ENCODE peak calls at places on chromosomes 4 and X, in seven cellular contexts. Y, J, Z, I, U, P and M are unnamed samples.

GRCh38 chrX:145394344-145394743 is 147.0 kb downstream of the SPANXN1 start:
- DNase-seq in J (no peak), U (no peak), I (no peak), Y (no peak), P (no peak), Z (no peak), M (no peak)

GRCh38 chr4:161260819-161261218 is 903.0 kb downstream of the FSTL5 start:
- DNase-seq in I (no peak), J (no peak), U (no peak), Y (no peak), P (no peak), Z (no peak), M (no peak)

GRCh38 chr4:127759228-127759820 is 22.8 kb upstream of the HSPA4L start:
- DNase-seq in U (no peak), J (no peak), Z (no peak), I (no peak), Y (no peak), P (no peak), M (no peak)

GRCh38 chr4:165461176-165461835 is 82.5 kb downstream of the CPE start:
- DNase-seq in P (peak), J (peak), I (peak), Z (peak), U (no peak), Y (no peak), M (no peak)

GRCh38 chr4:71468086-71468485 is 129.3 kb downstream of the SLC4A4 start:
- DNase-seq in U (no peak), Y (no peak), I (no peak), P (no peak), J (no peak), Z (peak), M (no peak)

GRCh38 chrX:46506076-46506475 is 39.1 kb downstream of the ZNF674 start:
- DNase-seq in Z (no peak), J (no peak), U (no peak), Y (no peak), I (no peak), P (no peak), M (no peak)

GRCh38 chr4:77600521-77601451 is 4.8 kb upstream of the CXCL13 start:
- DNase-seq in Y (peak), U (peak), Z (peak), P (peak), I (peak), J (peak), M (no peak)

GRCh38 chr4:111854494-111855087 is 290.7 kb upstream of the FAM241A start:
- DNase-seq in Y (peak), U (no peak), P (peak), Z (peak), I (peak), J (peak), M (no peak)

GRCh38 chr4:158750379-158750778 is 18.4 kb upstream of the FNIP2 start:
- DNase-seq in I (no peak), U (no peak), Y (no peak), Z (peak), J (peak), P (no peak), M (no peak)

GRCh38 chr4:15002659-15003440 is 569 bp downstream of the CPEB2 start:
- DNase-seq in J (peak), I (peak), Y (peak), Z (peak), P (peak), U (peak), M (peak)

GRCh38 chr4:16636304-16636703 is 262.1 kb downstream of the LDB2 start:
- DNase-seq in I (no peak), J (no peak), U (no peak), Z (no peak), P (no peak), Y (no peak), M (no peak)

GRCh38 chr4:133095591-133095990 is 53.5 kb upstream of the PCDH10 start:
- DNase-seq in I (no peak), J (no peak), Y (no peak), Z (no peak), P (no peak), U (no peak), M (no peak)

GRCh38 chrX:111869639-111870034 is 6.3 kb upstream of the TRPC5OS start:
- DNase-seq in Y (peak), J (peak), Z (peak), I (peak), U (peak), P (peak), M (peak)

GRCh38 chr4:80365928-80366327 is 30.4 kb downstream of the CFAP299 start:
- DNase-seq in Z (peak), J (peak), U (peak), I (peak), P (peak), Y (peak), M (peak)

GRCh38 chr4:42302348-42302747 is 94.9 kb upstream of the SHISA3 start:
- DNase-seq in P (peak), U (peak), Z (peak), J (peak), Y (peak), I (no peak), M (no peak)

GRCh38 chrX:68838571-68838910 is 9.7 kb downstream of the EFNB1 start:
- DNase-seq in J (no peak), P (no peak), Z (no peak), Y (no peak), I (no peak), U (no peak), M (no peak)

GRCh38 chr4:18398661-18399060 is 377.1 kb upstream of the LCORL start:
- DNase-seq in Y (peak), I (peak), U (no peak), Z (no peak), J (no peak), P (no peak), M (no peak)

GRCh38 chr4:72216539-72217277 is 184.9 kb downstream of the NPFFR2 start:
- DNase-seq in Y (no peak), J (no peak), I (no peak), P (no peak), Z (no peak), U (no peak), M (no peak)

GRCh38 chr4:10161146-10161545 is 44.5 kb upstream of the WDR1 start:
- DNase-seq in Z (peak), I (peak), P (no peak), Y (no peak), U (no peak), J (no peak), M (no peak)

GRCh38 chr4:1009647-1010521 is 1.5 kb upstream of the FGFRL1 start:
- DNase-seq in I (peak), Y (no peak), U (peak), Z (peak), J (peak), P (peak), M (peak)

GRCh38 chr4:106548446-106549044 is 180.0 kb upstream of the GIMD1 start:
- DNase-seq in P (no peak), Z (no peak), J (no peak), Y (no peak), U (no peak), I (no peak), M (no peak)

GRCh38 chr4:52659722-52660261 is 691 bp upstream of the USP46 start:
- DNase-seq in Y (peak), I (peak), P (peak), Z (no peak), J (peak), U (no peak), M (no peak)

GRCh38 chrX:112536544-112536943 is 143.2 kb downstream of the LHFPL1 start:
- DNase-seq in P (peak), Z (no peak), U (peak), Y (peak), I (no peak), J (no peak), M (peak)

GRCh38 chr4:133136833-133137232 is 12.3 kb upstream of the PCDH10 start:
- DNase-seq in Y (no peak), U (no peak), P (no peak), Z (no peak), J (no peak), I (no peak), M (no peak)

GRCh38 chrX:9832811-9833210 is 46.6 kb downstream of the SHROOM2 start:
- DNase-seq in Y (no peak), I (no peak), P (peak), Z (no peak), U (peak), J (no peak), M (no peak)

GRCh38 chr4:99323761-99324160 is 2.6 kb upstream of the ADH1B start:
- DNase-seq in Y (no peak), J (no peak), U (no peak), Z (peak), P (no peak), I (no peak), M (no peak)

GRCh38 chr4:186760576-186760975 is 36.9 kb upstream of the FAT1 start:
- DNase-seq in Z (peak), Y (no peak), P (no peak), J (peak), U (no peak), I (peak), M (no peak)

GRCh38 chrX:53223955-53224859 is 800 bp downstream of the KDM5C start:
- DNase-seq in I (peak), P (peak), J (peak), U (no peak), Y (no peak), Z (peak), M (peak)

GRCh38 chrX:129790808-129791207 is 11.1 kb downstream of the SASH3 start:
- DNase-seq in U (no peak), Y (no peak), J (no peak), I (no peak), Z (no peak), P (no peak), M (no peak)
- H3K23ac ChIP-seq in U (no peak), Y (no peak), J (no peak), I (no peak), Z (no peak), P (no peak), M (no peak)

GRCh38 chr4:108201774-108202173 is 33.0 kb upstream of the LEF1 start:
- DNase-seq in I (no peak), Y (no peak), Z (no peak), U (no peak), P (no peak), J (no peak), M (no peak)
- H3K23ac ChIP-seq in I (no peak), Y (no peak), Z (no peak), U (no peak), P (peak), J (no peak), M (no peak)

GRCh38 chr4:24094726-24095125 is 204.9 kb upstream of the PPARGC1A start:
- DNase-seq in U (no peak), P (no peak), Z (peak), I (no peak), Y (no peak), J (peak), M (no peak)
- H3K23ac ChIP-seq in U (no peak), P (no peak), Z (no peak), I (no peak), Y (no peak), J (no peak), M (no peak)

GRCh38 chr4:41241919-41242318 is 14.8 kb upstream of the UCHL1 start:
- DNase-seq in Z (no peak), P (no peak), I (no peak), U (no peak), Y (no peak), J (no peak), M (no peak)

DNA sequence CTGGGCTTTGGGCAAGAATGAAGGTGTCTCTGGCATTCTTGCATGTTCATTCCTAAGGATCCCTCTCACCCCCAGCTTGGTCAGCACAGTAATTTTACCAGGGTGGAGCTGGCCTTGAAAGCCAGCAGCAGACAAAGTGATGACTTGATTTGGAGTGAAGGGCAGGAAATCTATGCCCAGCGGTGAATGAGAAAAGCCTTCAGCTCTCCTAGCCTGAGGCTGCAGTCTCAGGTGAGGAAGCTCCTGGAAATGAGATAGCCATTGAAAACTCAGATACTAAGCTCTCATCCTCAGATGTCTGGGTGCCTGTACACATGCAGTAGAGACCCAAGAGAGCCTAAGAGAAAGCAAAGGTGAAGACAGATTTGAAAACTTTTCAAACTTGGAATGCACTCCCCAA is 10.7 kb upstream of the UCHL1 start:
- DNase-seq in J (no peak), I (no peak), U (no peak), P (no peak), Z (no peak), Y (no peak), M (no peak)
- H3K23ac ChIP-seq in J (no peak), I (no peak), U (no peak), P (no peak), Z (no peak), Y (no peak), M (no peak)

DNA sequence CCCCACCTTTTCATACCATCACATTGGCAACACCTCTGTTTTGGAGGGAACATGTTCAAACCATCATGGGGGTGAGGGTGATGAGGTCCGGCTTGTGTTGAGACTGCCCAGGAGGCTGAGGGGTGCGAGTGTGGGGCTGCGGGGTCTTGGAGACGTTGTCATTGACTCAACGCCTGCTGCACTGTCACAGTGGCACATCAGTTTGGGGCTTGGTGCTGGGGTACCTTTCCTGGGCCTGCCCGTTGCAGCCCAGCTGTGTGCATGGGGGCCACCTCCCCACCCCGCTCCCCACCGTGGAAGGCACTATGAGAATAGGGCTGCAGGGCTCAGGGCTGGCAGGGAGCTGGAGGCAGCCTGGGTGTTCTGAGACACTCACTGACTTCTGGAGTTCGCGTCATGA is 2.3 kb downstream of the HTRA3 start:
- DNase-seq in Y (no peak), P (no peak), J (no peak), U (no peak), Z (no peak), I (no peak), M (no peak)
- H3K23ac ChIP-seq in Y (peak), P (no peak), J (no peak), U (no peak), Z (no peak), I (no peak), M (no peak)

DNA sequence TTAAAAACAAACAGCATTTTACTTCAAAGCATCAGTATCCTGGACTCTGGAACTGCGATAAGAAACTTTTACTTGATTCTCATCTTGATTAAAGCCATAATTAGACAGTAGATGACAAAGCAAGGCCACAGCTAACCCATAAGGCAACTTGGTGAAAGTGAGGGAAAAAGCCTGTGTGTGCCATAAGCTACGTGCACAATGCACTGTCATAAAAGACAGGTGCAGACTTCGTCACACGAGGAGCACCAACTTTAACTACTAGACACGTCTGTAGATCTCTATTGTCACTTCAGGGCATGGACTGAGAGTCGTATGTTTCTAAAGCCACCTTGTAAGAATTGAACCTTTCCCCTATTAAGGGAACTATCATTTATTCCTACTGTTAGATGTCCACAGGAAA is 13.1 kb downstream of the CTPS2 start:
- DNase-seq in U (no peak), Y (no peak), P (no peak), J (no peak), Z (no peak), I (no peak), M (no peak)
- H3K23ac ChIP-seq in U (no peak), Y (no peak), P (no peak), J (no peak), Z (no peak), I (no peak), M (no peak)

DNA sequence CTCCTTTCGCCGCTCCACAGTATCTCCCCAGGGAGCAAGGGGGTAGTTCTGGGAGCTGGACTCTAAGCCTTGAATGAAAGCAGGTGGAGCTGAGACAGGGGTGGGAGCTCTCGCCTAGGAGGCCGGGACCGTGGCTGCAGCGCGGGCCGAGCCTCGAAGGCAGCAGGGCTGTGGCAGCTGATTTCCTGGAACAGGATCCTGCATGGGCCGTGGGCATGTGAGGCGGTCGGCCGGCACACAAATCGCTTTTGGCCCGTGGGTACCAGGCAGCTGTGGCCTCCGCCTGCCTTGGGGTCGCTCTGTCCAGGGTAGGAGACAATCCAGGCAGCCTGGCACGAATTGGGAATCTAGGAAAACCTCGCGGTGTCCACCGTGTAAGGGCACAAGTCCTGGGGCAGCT is 981 bp downstream of the FGF16 start:
- DNase-seq in Y (no peak), I (no peak), J (no peak), Z (no peak), P (peak), U (peak), M (peak)
- H3K23ac ChIP-seq in Y (peak), I (no peak), J (no peak), Z (no peak), P (no peak), U (no peak), M (no peak)